ENCODE peak calls at places on chromosome 2, in five cellular contexts. L is A549, P is K562, Z is GM12878, T is SK-N-SH. S is an unnamed sample.

GRCh38 chr2:120404274-120404673 is 58.3 kb downstream of the INHBB start:
- DNase-seq in L (no peak), P (no peak), Z (no peak), T (no peak), S (no peak)

GRCh38 chr2:20282916-20283592 is 58.1 kb upstream of the SDC1 start:
- DNase-seq in L (no peak), P (no peak), Z (no peak), T (peak), S (peak)

GRCh38 chr2:204544961-204545860 is at the start of gene PARD3B:
- DNase-seq in L (peak), P (peak), Z (no peak), T (peak), S (peak)

GRCh38 chr2:152330235-152330866 is 4.6 kb upstream of the FMNL2 start:
- DNase-seq in L (no peak), P (no peak), Z (no peak), T (no peak), S (no peak)

GRCh38 chr2:66569974-66570373 is 135.0 kb downstream of the MEIS1 start:
- DNase-seq in L (no peak), P (no peak), Z (no peak), T (no peak), S (no peak)

GRCh38 chr2:156320491-156320896 is 12.0 kb downstream of the NR4A2 start:
- DNase-seq in L (no peak), P (peak), Z (no peak), T (peak), S (peak)

GRCh38 chr2:97726311-97727064 is 13.1 kb downstream of the ZAP70 start:
- DNase-seq in L (no peak), P (no peak), Z (no peak), T (no peak), S (peak)

GRCh38 chr2:201407265-201407664 is 44.0 kb downstream of the TRAK2 start:
- DNase-seq in L (peak), P (peak), Z (no peak), T (no peak), S (peak)

GRCh38 chr2:24304098-24304497 is 56.2 kb downstream of the ITSN2 start:
- DNase-seq in L (no peak), P (no peak), Z (no peak), T (no peak), S (peak)

GRCh38 chr2:96287273-96287856 is 18.0 kb downstream of the SNRNP200 start:
- DNase-seq in L (no peak), P (no peak), Z (no peak), T (no peak), S (no peak)

GRCh38 chr2:85577386-85578242 is at the start of gene VAMP8:
- DNase-seq in L (no peak), P (peak), Z (no peak), T (no peak), S (no peak)

GRCh38 chr2:84906108-84906899 is 848 bp downstream of the TMSB10 start:
- DNase-seq in L (no peak), P (peak), Z (no peak), T (peak), S (no peak)

GRCh38 chr2:144516981-144517824 is 2.7 kb downstream of the ZEB2 start:
- DNase-seq in L (peak), P (peak), Z (no peak), T (peak), S (peak)

GRCh38 chr2:70685771-70686171 is 82.2 kb downstream of the ADD2 start:
- DNase-seq in L (no peak), P (peak), Z (no peak), T (no peak), S (no peak)

GRCh38 chr2:222707689-222708273 is 36.3 kb downstream of the MOGAT1 start:
- DNase-seq in L (no peak), P (no peak), Z (no peak), T (no peak), S (peak)

GRCh38 chr2:37795938-37796337 is 124.5 kb upstream of the CDC42EP3 start:
- DNase-seq in L (no peak), P (no peak), Z (no peak), T (no peak), S (peak)

GRCh38 chr2:121287956-121288355 is 3.0 kb upstream of the TFCP2L1 start:
- DNase-seq in L (no peak), P (no peak), Z (no peak), T (no peak), S (no peak)

GRCh38 chr2:217808326-217808725 is 194.5 kb downstream of the TNS1 start:
- DNase-seq in L (no peak), P (no peak), Z (no peak), T (no peak), S (no peak)

GRCh38 chr2:98737848-98738247 is 6.9 kb upstream of the MGAT4A start:
- DNase-seq in L (no peak), P (no peak), Z (no peak), T (no peak), S (no peak)

GRCh38 chr2:37877457-37878315 is 47.4 kb upstream of the RMDN2 start:
- DNase-seq in L (peak), P (peak), Z (no peak), T (peak), S (peak)

GRCh38 chr2:150169230-150169629 is 318.2 kb downstream of the RND3 start:
- DNase-seq in L (no peak), P (no peak), Z (no peak), T (no peak), S (peak)

GRCh38 chr2:134470561-134471168 is 216.8 kb downstream of the MGAT5 start:
- DNase-seq in L (no peak), P (no peak), Z (no peak), T (no peak), S (no peak)

DNA sequence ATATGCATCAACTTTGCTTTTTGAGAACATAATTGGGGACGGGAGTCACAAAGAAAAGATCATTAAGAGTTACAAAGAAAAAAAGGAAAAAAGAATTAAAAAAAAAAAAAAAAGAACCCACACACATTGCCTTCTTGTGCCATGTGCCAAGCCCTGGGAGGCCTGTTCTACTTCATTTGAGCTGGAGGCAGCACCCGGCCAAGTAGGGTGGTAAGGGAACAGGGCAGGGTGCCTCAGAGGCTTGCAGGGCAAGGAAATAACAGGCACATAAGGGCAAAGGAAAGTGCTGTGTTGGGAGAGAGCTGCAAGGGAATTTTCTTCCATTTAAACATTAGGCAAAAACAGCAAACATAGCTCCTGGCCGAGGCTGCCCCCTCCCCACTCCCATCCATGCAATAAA is 418.0 kb downstream of the TMEM182 start:
- DNase-seq in L (no peak), P (no peak), Z (no peak), T (no peak), S (no peak)
- TF ChIP-seq RCOR1 in L (no peak), P (no peak), Z (no peak), T (no peak), S (no peak)

DNA sequence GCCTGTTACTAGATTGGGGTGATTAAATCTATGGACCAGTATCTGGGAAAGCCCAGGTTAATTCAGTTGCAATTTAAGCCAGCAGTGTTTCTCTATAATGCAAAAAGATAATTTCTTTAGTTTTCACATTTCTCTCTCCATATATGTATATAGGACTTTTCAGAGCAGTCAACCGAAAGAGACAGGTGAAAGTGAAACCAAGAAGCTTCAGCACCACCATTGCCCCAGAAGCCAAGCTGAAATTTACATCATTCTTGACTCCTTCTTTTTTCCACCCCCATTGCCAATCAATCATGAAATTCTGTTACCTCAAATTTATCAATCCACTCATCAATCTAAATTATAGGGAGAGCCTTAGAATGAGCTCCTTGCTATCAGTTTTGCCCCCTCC is 2.8 kb upstream of the LRP2 start:
- DNase-seq in L (no peak), P (no peak), Z (no peak), T (no peak), S (no peak)
- TF ChIP-seq RCOR1 in L (no peak), P (no peak), Z (no peak), T (no peak), S (no peak)

GRCh38 chr2:238947920-238948710 is 100.2 kb downstream of the TWIST2 start:
- DNase-seq in L (peak), P (no peak), Z (no peak), T (no peak), S (peak)

GRCh38 chr2:238942941-238943715 is 95.2 kb downstream of the TWIST2 start:
- DNase-seq in L (no peak), P (no peak), Z (no peak), T (no peak), S (peak)

GRCh38 chr2:238946586-238947242 is 98.8 kb downstream of the TWIST2 start:
- DNase-seq in L (no peak), P (no peak), Z (no peak), T (no peak), S (no peak)

GRCh38 chr2:238947243-238947760 is 99.4 kb downstream of the TWIST2 start:
- DNase-seq in L (no peak), P (no peak), Z (no peak), T (no peak), S (no peak)

DNA sequence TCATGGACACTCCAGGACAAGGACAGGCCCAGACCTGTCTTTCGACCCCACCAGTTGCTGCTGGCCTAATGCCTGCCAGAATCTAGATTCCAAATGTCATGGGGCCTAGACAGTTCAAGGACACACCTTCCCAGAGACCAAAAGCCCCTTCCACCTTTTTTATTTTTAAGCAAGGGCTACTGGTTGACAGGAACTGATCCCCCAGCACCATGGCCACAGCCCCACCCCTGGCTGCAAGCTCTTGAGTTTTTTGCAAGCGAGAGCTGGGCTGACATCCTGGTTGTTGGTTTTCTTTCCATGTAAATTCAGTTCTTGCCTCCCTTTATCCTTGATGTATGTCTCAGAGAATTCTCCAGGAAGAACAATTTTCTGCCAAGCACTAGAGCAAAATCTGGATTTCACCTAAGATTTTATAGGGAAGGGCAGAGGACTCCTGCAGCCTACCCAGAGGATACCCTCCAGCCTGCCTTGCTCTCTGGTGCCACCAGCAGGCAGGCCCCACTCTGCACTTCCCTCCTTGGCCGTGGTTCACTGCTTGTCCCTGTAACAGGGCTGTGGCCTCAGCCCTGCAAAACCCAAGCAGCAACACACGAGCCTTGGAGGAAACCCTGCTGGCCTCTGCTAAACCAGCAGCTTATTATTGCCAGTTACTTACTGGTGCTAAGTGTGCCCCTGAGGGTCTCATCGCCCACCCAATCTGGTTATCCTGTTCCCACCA is 97.7 kb downstream of the TWIST2 start:
- DNase-seq in L (peak), P (peak), Z (no peak), T (no peak), S (peak)
- TF ChIP-seq RCOR1 in L (no peak), P (no peak), Z (no peak), T (no peak), S (no peak)

DNA sequence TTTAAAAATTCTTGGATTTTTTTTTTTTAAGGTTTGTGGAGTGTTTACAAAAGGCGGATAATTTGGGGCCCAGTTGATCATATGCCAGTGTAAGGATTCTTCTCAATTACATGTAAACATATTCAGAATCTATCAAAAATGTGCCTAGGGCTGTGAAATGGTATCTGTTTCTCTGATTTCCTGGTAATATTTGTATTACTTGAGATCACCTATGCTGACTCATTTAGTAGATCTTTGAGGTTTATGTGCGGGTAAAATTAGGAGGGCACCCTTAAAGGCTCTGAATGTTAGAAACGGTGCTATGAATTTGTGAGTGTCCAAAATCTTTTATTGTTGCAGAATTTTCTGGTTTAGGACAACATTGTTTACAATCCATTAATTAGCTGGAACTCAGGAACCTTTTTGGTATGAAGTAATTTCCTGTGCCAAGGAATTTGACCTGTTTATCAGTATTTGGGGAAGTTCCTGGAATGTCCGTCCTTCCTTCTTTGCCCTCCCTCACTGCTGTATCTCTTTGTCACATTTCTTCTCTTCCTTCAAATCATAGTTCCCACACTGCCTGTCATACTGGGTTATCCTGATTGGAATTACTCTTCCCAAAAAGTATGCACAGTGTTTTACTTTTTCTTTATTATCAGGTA is 130.5 kb downstream of the TANC1 start:
- DNase-seq in L (no peak), P (no peak), Z (no peak), T (no peak), S (peak)
- TF ChIP-seq RCOR1 in L (no peak), P (no peak), Z (no peak), T (no peak), S (no peak)

DNA sequence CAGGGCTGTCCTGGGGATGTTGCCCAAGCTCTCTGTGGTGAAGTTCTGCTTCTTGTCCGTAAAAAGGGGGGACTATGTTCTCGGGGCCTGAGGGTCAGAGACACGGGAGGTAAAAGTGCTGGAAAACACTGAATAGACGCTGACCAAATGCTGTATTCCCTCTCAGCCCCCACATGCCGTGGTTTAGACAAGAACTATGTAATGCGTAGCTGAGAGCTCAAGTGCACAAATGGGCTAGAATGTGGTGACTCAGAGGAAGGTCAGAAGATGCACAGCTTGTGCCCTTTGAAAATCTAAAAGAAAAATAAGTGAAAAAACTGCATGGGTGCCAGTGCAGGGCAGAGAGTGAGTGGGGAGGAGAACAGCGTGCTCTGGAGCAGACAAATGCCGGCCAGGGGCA is 80.3 kb upstream of the MAP4K4 start:
- DNase-seq in L (no peak), P (no peak), Z (no peak), T (no peak), S (peak)
- TF ChIP-seq RCOR1 in L (no peak), P (no peak), Z (no peak), T (no peak), S (no peak)

GRCh38 chr2:227035678-227036077 is 128.3 kb downstream of the COL4A4 start:
- DNase-seq in L (no peak), P (no peak), Z (no peak), T (peak), S (no peak)
- TF ChIP-seq RCOR1 in L (no peak), P (no peak), Z (no peak), T (peak), S (no peak)

DNA sequence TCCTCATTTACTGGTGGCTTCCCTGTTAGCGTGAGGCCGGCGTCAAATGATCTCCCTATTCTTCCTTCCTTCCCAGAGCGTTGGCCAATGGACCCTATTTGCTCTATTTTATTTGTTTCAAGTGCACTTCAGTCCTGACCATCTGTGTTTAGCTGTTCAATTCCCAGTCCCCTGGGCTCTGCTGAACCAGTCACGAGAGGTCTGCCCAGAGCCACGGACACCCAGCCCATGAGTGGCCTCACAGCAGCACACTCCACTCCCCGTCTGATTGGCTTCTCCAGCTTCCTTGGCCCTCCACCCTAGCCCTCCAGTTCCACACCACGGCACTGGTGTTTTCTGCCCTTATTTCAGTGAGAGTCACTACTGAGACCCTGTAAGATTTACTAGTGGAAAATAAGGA is 86.8 kb downstream of the COL6A3 start:
- DNase-seq in L (no peak), P (no peak), Z (no peak), T (no peak), S (no peak)
- TF ChIP-seq RCOR1 in L (no peak), P (no peak), Z (no peak), T (no peak), S (no peak)

GRCh38 chr2:173906626-173907025 is 58.5 kb downstream of the SP3 start:
- DNase-seq in L (no peak), P (no peak), Z (no peak), T (no peak), S (no peak)
- TF ChIP-seq RCOR1 in L (no peak), P (no peak), Z (no peak), T (no peak), S (no peak)